ENCODE peak calls at places on chromosomes 6 and 20, in four cellular contexts. L is IMR-90, B is GM23248, X is OCI-LY7. U is an unnamed sample. For H3K4me1 and H4K20me1, the result is how much of the 10 kb centered on the place peaks cover.

GRCh38 chr6:71855406-71855805 is 30.9 kb upstream of the RIMS1 start:
- DNase-seq in L (no peak), B (peak), X (peak), U (peak)

GRCh38 chr20:58986968-58987517 is 6.0 kb downstream of the NELFCD start:
- DNase-seq in L (no peak), B (no peak), X (no peak), U (no peak)

GRCh38 chr6:116969211-116969863 is 92.3 kb downstream of the RFX6 start:
- DNase-seq in L (peak), B (peak), X (peak), U (peak)

GRCh38 chr6:142810952-142811514 is 133.9 kb downstream of the HIVEP2 start:
- DNase-seq in L (peak), B (no peak), X (no peak), U (no peak)

GRCh38 chr20:16313917-16314316 is 259.3 kb downstream of the KIF16B start:
- DNase-seq in L (no peak), B (no peak), X (no peak), U (no peak)

GRCh38 chr6:16468991-16469615 is 230.7 kb downstream of the GMPR start:
- DNase-seq in L (no peak), B (no peak), X (no peak), U (peak)

GRCh38 chr20:3763691-3764601 is 3.6 kb downstream of the ADISSP start:
- DNase-seq in L (no peak), B (no peak), X (no peak), U (peak)

GRCh38 chr20:32823078-32823477 is 3.3 kb downstream of the MAPRE1 start:
- DNase-seq in L (peak), B (peak), X (no peak), U (no peak)

GRCh38 chr6:169058634-169059033 is 195.0 kb downstream of the THBS2 start:
- DNase-seq in L (no peak), B (no peak), X (no peak), U (no peak)

GRCh38 chr6:154921482-154921881 is 73.6 kb upstream of the TIAM2 start:
- DNase-seq in L (no peak), B (no peak), X (peak), U (peak)

GRCh38 chr6:26043389-26044139 is 43.7 kb upstream of the HFE start:
- DNase-seq in L (peak), B (peak), X (peak), U (no peak)

GRCh38 chr6:167982063-167982462 is 15.4 kb upstream of the KIF25 start:
- DNase-seq in L (no peak), B (no peak), X (no peak), U (no peak)

GRCh38 chr6:150579611-150580010 is 20.1 kb upstream of the PLEKHG1 start:
- DNase-seq in L (no peak), B (peak), X (no peak), U (no peak)

GRCh38 chr6:14187408-14187807 is 69.8 kb downstream of the CD83 start:
- DNase-seq in L (no peak), B (no peak), X (no peak), U (no peak)

GRCh38 chr6:32151131-32151884 is 431 bp downstream of the PRRT1 start:
- DNase-seq in L (no peak), B (peak), X (no peak), U (no peak)

GRCh38 chr6:47579040-47579439 is 101.5 kb downstream of the CD2AP start:
- DNase-seq in L (no peak), B (no peak), X (no peak), U (no peak)

GRCh38 chr20:43388267-43389081 is 69.2 kb upstream of the SRSF6 start:
- DNase-seq in L (peak), B (peak), X (no peak), U (no peak)

GRCh38 chr20:16569218-16570153 is 3.8 kb downstream of the KIF16B start:
- DNase-seq in L (no peak), B (no peak), X (no peak), U (no peak)

GRCh38 chr6:80174931-80175572 is 68.6 kb downstream of the BCKDHB start:
- DNase-seq in L (peak), B (peak), X (no peak), U (no peak)

GRCh38 chr6:10613693-10614092 is 80.7 kb downstream of the C6orf52 start:
- DNase-seq in L (no peak), B (no peak), X (no peak), U (no peak)

GRCh38 chr6:32113386-32114352 is 4.5 kb upstream of the TNXB start:
- DNase-seq in L (peak), B (peak), X (no peak), U (no peak)

GRCh38 chr20:22584922-22585785 is 782 bp upstream of the FOXA2 start:
- DNase-seq in L (no peak), B (no peak), X (no peak), U (no peak)

GRCh38 chr6:5314191-5314865 is 53.0 kb downstream of the FARS2 start:
- DNase-seq in L (no peak), B (no peak), X (no peak), U (no peak)

GRCh38 chr6:111087871-111088667 is 766 bp downstream of the SLC16A10 start:
- DNase-seq in L (no peak), B (peak), X (no peak), U (peak)

GRCh38 chr6:159727717-159728440 is 573 bp downstream of the WTAP start:
- DNase-seq in L (no peak), B (peak), X (peak), U (peak)

GRCh38 chr20:51156041-51156795 is 133.3 kb upstream of the KCNG1 start:
- DNase-seq in L (peak), B (peak), X (no peak), U (no peak)

GRCh38 chr6:116676021-116676420 is 5.0 kb upstream of the KPNA5 start:
- DNase-seq in L (no peak), B (no peak), X (no peak), U (no peak)

GRCh38 chr6:98932424-98932823 is 15.3 kb downstream of the FBXL4 start:
- DNase-seq in L (no peak), B (no peak), X (no peak), U (no peak)

GRCh38 chr20:5168582-5169396 is 42.0 kb downstream of the CDS2 start:
- DNase-seq in L (peak), B (peak), X (peak), U (no peak)

GRCh38 chr20:50330504-50331313 is 140.1 kb downstream of the CEBPB start:
- DNase-seq in L (no peak), B (no peak), X (no peak), U (no peak)

GRCh38 chr6:90074161-90074560 is 179.9 kb downstream of the GJA10 start:
- DNase-seq in L (peak), B (peak), X (no peak), U (no peak)

GRCh38 chr20:711526-711925 is 35.9 kb upstream of the SCRT2 start:
- DNase-seq in L (no peak), B (no peak), X (no peak), U (no peak)

GRCh38 chr6:22582806-22583205 is 13.4 kb downstream of the HDGFL1 start:
- DNase-seq in L (peak), B (no peak), X (no peak), U (no peak)

DNA sequence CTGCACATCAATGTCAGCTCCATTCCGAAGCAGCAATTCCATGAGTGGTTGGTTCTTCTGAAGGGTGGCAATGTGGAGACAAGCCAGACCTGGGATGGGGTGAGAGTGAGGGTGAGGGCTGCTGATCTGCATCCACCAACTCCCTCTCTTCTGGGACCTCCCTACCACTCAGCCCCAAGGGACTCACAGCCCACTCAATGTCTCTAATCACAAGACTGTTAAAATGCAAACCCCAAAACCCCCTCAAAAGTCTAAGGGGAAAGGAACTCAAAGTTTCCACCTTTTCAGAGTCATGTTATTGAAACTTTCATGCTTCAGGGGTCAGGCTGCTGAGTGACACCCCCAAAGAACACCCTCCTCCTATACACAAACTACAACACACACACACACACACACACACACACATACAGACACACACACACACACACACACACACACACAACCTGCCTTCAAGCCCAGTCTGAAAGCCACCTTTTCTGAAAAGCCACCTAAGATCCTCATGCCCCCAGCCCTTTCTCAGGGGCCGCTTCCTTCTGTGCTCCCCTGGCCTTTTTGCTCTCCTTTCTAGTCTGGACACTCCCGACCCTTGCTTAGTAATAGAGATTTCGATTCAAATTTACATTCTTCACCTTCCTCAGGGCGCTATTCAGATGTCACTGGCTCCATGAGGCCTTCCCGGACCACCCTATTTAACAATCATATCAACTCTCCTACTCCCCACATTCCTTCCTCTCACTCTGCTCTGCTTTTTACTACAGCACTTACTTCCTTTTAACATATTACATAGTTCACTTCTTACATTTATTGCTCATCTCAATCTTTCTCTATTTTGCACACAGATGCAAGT is 3.3 kb upstream of the SLC35B2 start:
- DNase-seq in L (no peak), B (no peak), X (no peak), U (no peak)
- H3K4me1 ChIP-seq in L (under half), B (under half), X (half or more), U (half or more)

DNA sequence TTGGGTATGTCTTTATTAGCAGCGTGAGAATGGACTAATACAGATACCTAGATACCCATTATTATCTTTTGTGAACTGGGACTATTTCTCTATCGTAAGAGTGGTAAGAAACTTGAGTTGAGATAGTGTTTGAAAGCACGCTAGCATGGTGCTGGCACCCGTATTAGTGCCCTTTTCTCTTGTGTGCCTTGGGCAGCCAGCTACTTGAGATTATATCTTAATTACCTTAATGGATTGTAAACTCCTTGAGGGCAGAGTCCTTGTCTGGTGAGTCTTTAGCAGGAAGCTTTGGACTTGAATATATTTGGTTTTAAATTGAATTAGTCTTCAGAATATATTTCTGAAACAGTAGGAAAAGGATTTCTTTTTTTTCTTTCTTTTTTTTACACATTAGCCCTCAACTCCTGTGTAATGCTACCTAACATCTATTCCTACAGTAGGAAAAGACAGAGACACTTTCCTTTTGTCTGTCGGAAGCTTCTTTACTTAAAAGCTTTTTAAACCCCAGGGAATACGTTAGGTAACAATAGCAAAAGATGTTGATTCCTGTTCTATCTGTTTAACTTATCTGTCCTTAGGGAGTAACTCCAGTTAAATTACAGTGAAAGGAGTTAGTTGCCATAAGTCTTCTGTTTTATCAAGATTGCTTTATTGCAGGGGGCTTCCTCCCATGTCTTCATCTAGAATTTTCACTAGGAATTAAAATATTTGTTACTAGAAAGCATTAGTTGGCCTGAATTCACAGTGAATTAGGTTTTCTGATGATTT is 26.0 kb downstream of the TOP1 start:
- DNase-seq in L (no peak), B (no peak), X (no peak), U (no peak)
- H4K20me1 ChIP-seq in L (half or more), B (under half), X (under half), U (half or more)

DNA sequence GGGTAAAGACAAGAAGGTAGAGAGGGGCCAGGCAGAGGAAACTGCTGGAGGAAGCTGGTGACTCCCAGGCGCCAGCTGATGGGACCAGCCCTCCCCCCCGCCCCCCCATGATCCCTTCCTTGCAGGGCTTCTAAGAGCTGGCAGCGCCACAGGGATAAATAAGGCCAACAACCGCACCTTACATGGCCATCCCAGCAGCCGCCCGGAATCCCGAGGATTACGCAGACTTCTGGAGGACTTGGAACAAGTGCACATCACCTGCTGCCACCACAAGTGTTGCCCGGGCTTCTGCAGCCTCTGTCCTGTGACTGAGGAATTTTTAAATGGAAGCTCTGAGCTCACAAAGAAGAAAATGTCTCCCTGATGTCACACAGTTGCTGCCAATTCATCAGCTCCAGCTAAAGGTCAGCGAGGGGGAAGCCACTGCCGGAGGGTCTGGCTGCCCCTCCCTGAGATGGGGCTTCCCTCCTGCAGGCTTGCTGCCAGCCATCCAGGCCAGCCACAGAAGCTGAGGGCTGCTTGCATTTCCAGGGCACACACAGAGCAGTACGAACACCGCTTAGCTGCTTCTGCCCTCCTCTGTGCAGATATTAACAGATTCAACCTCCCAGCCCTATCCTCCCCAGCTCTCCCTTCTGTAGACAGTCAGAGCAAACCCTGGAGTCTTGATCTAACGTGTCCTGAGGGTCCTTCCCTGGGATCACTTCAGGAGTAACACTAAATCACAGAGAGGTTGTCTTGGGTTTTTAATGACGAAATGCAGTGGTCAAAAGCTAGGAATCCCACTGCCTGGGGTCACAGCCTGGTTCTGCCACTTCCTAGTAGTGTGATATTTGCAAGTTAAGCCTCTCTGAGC is 38.6 kb upstream of the PIM1 start:
- DNase-seq in L (no peak), B (peak), X (no peak), U (no peak)
- H3K4me1 ChIP-seq in L (under half), B (under half), X (under half), U (under half)

GRCh38 chr6:42391441-42391840 is 60.3 kb downstream of the TRERF1 start:
- DNase-seq in L (no peak), B (no peak), X (no peak), U (no peak)
- H4K20me1 ChIP-seq in L (half or more), B (under half), X (under half), U (under half)

GRCh38 chr6:50714487-50715379 is 1.4 kb downstream of the TFAP2D start:
- DNase-seq in L (no peak), B (no peak), X (no peak), U (no peak)

GRCh38 chr6:50713977-50714486 is 706 bp downstream of the TFAP2D start:
- DNase-seq in L (no peak), B (no peak), X (no peak), U (no peak)

GRCh38 chr6:50713226-50713625 is at the start of gene TFAP2D:
- DNase-seq in L (no peak), B (no peak), X (no peak), U (no peak)

GRCh38 chr6:50711686-50712085 is 1.6 kb upstream of the TFAP2D start:
- DNase-seq in L (no peak), B (no peak), X (no peak), U (no peak)

DNA sequence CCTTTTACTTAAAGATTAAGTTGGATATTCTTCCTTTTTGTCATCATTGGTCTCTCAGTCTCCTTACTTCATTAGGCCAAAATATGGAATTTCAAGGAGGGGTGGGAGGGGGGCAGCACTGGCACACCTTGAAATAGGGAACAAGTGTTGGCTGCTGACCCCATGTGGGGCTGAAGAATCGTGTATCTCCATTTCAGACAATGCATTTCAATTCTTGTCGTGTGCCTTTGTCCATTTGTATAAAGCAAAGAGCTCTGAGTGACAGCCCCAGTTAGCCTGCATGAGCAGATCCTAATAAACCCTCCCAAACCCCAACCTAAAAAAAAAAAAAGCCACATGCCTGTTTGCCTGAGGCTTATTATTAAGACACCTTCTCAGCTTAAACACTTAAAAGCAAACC is 1.0 kb upstream of the TFAP2D start:
- DNase-seq in L (no peak), B (no peak), X (no peak), U (no peak)
- H3K4me1 ChIP-seq in L (under half), B (under half), X (under half), U (under half)

DNA sequence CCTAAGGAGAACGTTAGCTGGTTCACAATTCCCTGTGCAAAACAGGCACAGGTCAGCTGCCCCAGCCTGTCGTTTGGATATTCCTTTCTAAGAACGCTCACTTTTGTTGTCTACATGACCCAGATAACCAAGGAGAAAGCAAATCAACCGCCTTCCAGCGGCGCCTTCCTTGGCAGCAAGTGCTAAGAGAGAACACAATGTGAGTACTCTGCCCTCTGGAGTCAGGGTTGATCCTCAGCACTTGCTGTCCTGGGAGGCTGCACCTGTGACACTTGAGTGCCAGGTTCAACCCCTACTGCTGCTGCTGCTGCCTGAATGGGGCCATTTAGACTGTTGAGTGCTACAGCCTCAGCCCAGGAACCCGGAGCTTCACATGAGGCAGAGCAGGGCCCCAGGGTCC is 36.8 kb downstream of the OVOL2 start:
- DNase-seq in L (no peak), B (no peak), X (no peak), U (no peak)
- H4K20me1 ChIP-seq in L (under half), B (under half), X (under half), U (under half)

U was measured in Karpas-422.